ENCODE peak calls at places on chromosomes 2 and 18, in nine cellular contexts. K is activated gamma-delta T cell treated with Interleukin-2 at 50 U/mL for 16 hours; F is RWPE1; H is stimulated activated CD4-positive, alpha-beta T cell treated with anti-CD3 and anti-CD28 coated beads, Interleukin-4, amount 100 ng/mL, for 48 hours; A is lung; I is activated naive CD8-positive, alpha-beta T cell treated with anti-CD3 and anti-CD28 coated beads, Interleukin-2, amount 10 ng/mL, durations not matched to agents 7 days and 5 days; L is lung microvascular endothelial cell; Q is amniotic epithelial cell; C is ACHN. U is an unnamed sample.

GRCh38 chr2:134206029-134206428 is 47.8 kb upstream of the MGAT5 start:
- DNase-seq in K (no peak), F (no peak), H (no peak), A (no peak), I (no peak), L (no peak), Q (no peak), C (no peak), U (no peak)

GRCh38 chr2:216317831-216318230 is 54.5 kb downstream of the MARCHF4 start:
- DNase-seq in K (no peak), F (no peak), H (no peak), A (no peak), I (no peak), L (no peak), Q (no peak), C (no peak), U (no peak)

GRCh38 chr18:31819106-31819924 is 58.6 kb upstream of the SLC25A52 start:
- DNase-seq in K (no peak), F (peak), H (no peak), A (no peak), I (no peak), L (peak), Q (peak), C (peak), U (peak)

GRCh38 chr18:5707586-5707985 is 163.8 kb upstream of the EPB41L3 start:
- DNase-seq in K (no peak), F (no peak), H (no peak), A (no peak), I (no peak), L (no peak), Q (no peak), C (no peak), U (no peak)

GRCh38 chr2:212538156-212539144 is at the start of gene ERBB4:
- DNase-seq in K (no peak), F (no peak), H (no peak), A (peak), I (peak), L (peak), Q (no peak), C (no peak), U (no peak)

GRCh38 chr2:219281588-219281987 is 2.4 kb downstream of the DNAJB2 start:
- DNase-seq in K (no peak), F (no peak), H (no peak), A (no peak), I (no peak), L (no peak), Q (no peak), C (no peak), U (no peak)

GRCh38 chr18:6821346-6821745 is 91.8 kb downstream of the ARHGAP28 start:
- DNase-seq in K (no peak), F (no peak), H (no peak), A (no peak), I (no peak), L (no peak), Q (no peak), C (no peak), U (no peak)

GRCh38 chr2:148161909-148162308 is 141.0 kb downstream of the MBD5 start:
- DNase-seq in K (no peak), F (no peak), H (no peak), A (no peak), I (no peak), L (no peak), Q (no peak), C (no peak), U (no peak)

GRCh38 chr2:176066645-176067586 is 16.8 kb downstream of the EVX2 start:
- DNase-seq in K (no peak), F (no peak), H (no peak), A (no peak), I (no peak), L (no peak), Q (no peak), C (no peak), U (no peak)

GRCh38 chr2:158042245-158042644 is 59.4 kb upstream of the UPP2 start:
- DNase-seq in K (no peak), F (no peak), H (no peak), A (no peak), I (no peak), L (no peak), Q (no peak), C (no peak), U (no peak)

GRCh38 chr2:176085861-176086771 is 2.4 kb upstream of the EVX2 start:
- DNase-seq in K (no peak), F (peak), H (no peak), A (no peak), I (no peak), L (peak), Q (peak), C (peak), U (peak)

GRCh38 chr2:109102588-109103233 is 26.3 kb upstream of the SH3RF3 start:
- DNase-seq in K (no peak), F (no peak), H (no peak), A (peak), I (no peak), L (no peak), Q (no peak), C (no peak), U (no peak)

GRCh38 chr2:121095257-121096080 is 189.5 kb downstream of the TFCP2L1 start:
- DNase-seq in K (no peak), F (peak), H (no peak), A (peak), I (no peak), L (peak), Q (peak), C (peak), U (peak)

GRCh38 chr2:96957299-96957698 is 29.1 kb downstream of the FAM178B start:
- DNase-seq in K (no peak), F (no peak), H (no peak), A (no peak), I (no peak), L (no peak), Q (no peak), C (no peak), U (no peak)

GRCh38 chr18:63232826-63233225 is 86.7 kb downstream of the BCL2 start:
- DNase-seq in K (no peak), F (no peak), H (no peak), A (no peak), I (no peak), L (no peak), Q (no peak), C (no peak), U (no peak)

GRCh38 chr2:182650704-182651103 is 65.4 kb upstream of the DNAJC10 start:
- DNase-seq in K (no peak), F (peak), H (no peak), A (no peak), I (no peak), L (peak), Q (peak), C (peak), U (peak)

GRCh38 chr2:132804045-132804444 is 134.0 kb upstream of the LYPD1 start:
- DNase-seq in K (no peak), F (no peak), H (no peak), A (no peak), I (no peak), L (no peak), Q (peak), C (peak), U (peak)

GRCh38 chr2:43944915-43945314 is 50.9 kb downstream of the LRPPRC start:
- DNase-seq in K (no peak), F (no peak), H (no peak), A (no peak), I (no peak), L (no peak), Q (no peak), C (no peak), U (no peak)

GRCh38 chr18:35817604-35818352 is 154.7 kb upstream of the RMP24 start:
- DNase-seq in K (no peak), F (no peak), H (no peak), A (no peak), I (no peak), L (no peak), Q (no peak), C (no peak), U (no peak)

GRCh38 chr18:59305295-59305694 is 13.2 kb downstream of the CPLX4 start:
- DNase-seq in K (no peak), F (no peak), H (no peak), A (no peak), I (no peak), L (no peak), Q (no peak), C (no peak), U (no peak)

GRCh38 chr2:96534701-96535181 is 1.8 kb upstream of the ARID5A start:
- DNase-seq in K (no peak), F (peak), H (no peak), A (no peak), I (no peak), L (no peak), Q (no peak), C (no peak), U (no peak)

GRCh38 chr2:71888741-71889445 is 258.8 kb downstream of the CYP26B1 start:
- DNase-seq in K (no peak), F (no peak), H (no peak), A (peak), I (no peak), L (no peak), Q (no peak), C (no peak), U (no peak)

GRCh38 chr2:172701250-172701649 is 34.4 kb upstream of the RAPGEF4 start:
- DNase-seq in K (no peak), F (peak), H (no peak), A (no peak), I (no peak), L (no peak), Q (peak), C (no peak), U (no peak)

GRCh38 chr2:111202266-111203040 is 81.7 kb downstream of the BCL2L11 start:
- DNase-seq in K (no peak), F (no peak), H (no peak), A (no peak), I (no peak), L (peak), Q (peak), C (no peak), U (no peak)

GRCh38 chr18:361100-361732 is 93.4 kb upstream of the THOC1 start:
- DNase-seq in K (no peak), F (no peak), H (no peak), A (no peak), I (no peak), L (no peak), Q (no peak), C (no peak), U (no peak)

GRCh38 chr18:79580481-79581171 is 99.0 kb upstream of the CTDP1 start:
- DNase-seq in K (no peak), F (no peak), H (no peak), A (no peak), I (peak), L (no peak), Q (no peak), C (no peak), U (no peak)

GRCh38 chr2:86172610-86173009 is 22.7 kb downstream of the IMMT start:
- DNase-seq in K (no peak), F (no peak), H (no peak), A (no peak), I (no peak), L (no peak), Q (no peak), C (no peak), U (no peak)

U was measured in NCI-H460.